ENCODE peak calls at places on chromosomes 11 and 22, in six cellular contexts. T is trophoblast cell, Q is H9, W is neuronal stem cell, N is mesenchymal stem cell, C is H1. V is an unnamed sample.

GRCh38 chr11:29051935-29052334 is 943.7 kb downstream of the METTL15 start:
- DNase-seq in N (no peak), T (no peak), Q (no peak), W (no peak), C (no peak), V (peak; percentile 33)

GRCh38 chr11:74141274-74141695 is 29.5 kb downstream of the C2CD3 start:
- DNase-seq in T (peak; percentile 52), N (no peak), W (no peak), C (no peak), Q (no peak), V (no peak)

GRCh38 chr11:492416-493226 is 14.4 kb downstream of the RNH1 start:
- DNase-seq in N (no peak), T (no peak), W (no peak), C (no peak), Q (no peak), V (no peak)

GRCh38 chr22:40410272-40410671 is 39.9 kb downstream of the SGSM3 start:
- DNase-seq in Q (no peak), C (no peak), T (peak; percentile 63), N (no peak), W (no peak), V (no peak)

GRCh38 chr11:2214527-2215229 is 43.1 kb upstream of the TH start:
- DNase-seq in N (no peak), Q (peak; percentile 41), C (no peak), T (no peak), W (no peak), V (no peak)

GRCh38 chr22:23228503-23228902 is 48.2 kb downstream of the BCR start:
- DNase-seq in C (no peak), W (no peak), N (no peak), Q (no peak), T (no peak), V (no peak)

GRCh38 chr11:4125141-4125540 is 30.5 kb downstream of the RRM1 start:
- DNase-seq in Q (no peak), W (no peak), C (no peak), T (no peak), N (peak; percentile 34), V (peak; percentile 10)

GRCh38 chr11:9852465-9852864 is 188.6 kb downstream of the SWAP70 start:
- DNase-seq in W (no peak), C (no peak), N (peak; percentile 37), Q (no peak), T (no peak), V (no peak)

GRCh38 chr22:45328822-45329535 is 19.2 kb downstream of the FAM118A start:
- DNase-seq in Q (no peak), T (no peak), W (no peak), C (no peak), N (no peak), V (no peak)

GRCh38 chr22:29872989-29873388 is 10.0 kb upstream of the MTMR3 start:
- DNase-seq in Q (no peak), N (no peak), W (no peak), C (no peak), T (no peak), V (no peak)

GRCh38 chr11:32210601-32211000 is 119.7 kb downstream of the RCN1 start:
- DNase-seq in N (peak; percentile 1), T (no peak), C (no peak), W (no peak), Q (no peak), V (peak; percentile 33)

GRCh38 chr11:73913472-73913871 is 36.7 kb downstream of the PAAF1 start:
- DNase-seq in N (no peak), Q (no peak), W (no peak), C (no peak), T (no peak), V (no peak)

GRCh38 chr11:30855383-30856006 is 269.3 kb upstream of the MPPED2 start:
- DNase-seq in C (no peak), Q (no peak), N (peak; percentile 11), W (no peak), T (no peak), V (peak; percentile 29)

GRCh38 chr22:38923463-38924196 is 33.8 kb upstream of the APOBEC3A start:
- DNase-seq in Q (peak; percentile 70), C (no peak), T (no peak), N (peak; percentile 56), W (no peak), V (peak; percentile 85)

GRCh38 chr11:2315395-2316168 is 13.8 kb downstream of the TSPAN32 start:
- DNase-seq in C (no peak), N (no peak), W (no peak), Q (no peak), T (no peak), V (no peak)

GRCh38 chr11:42066113-42066512 is 606.7 kb upstream of the LRRC4C start:
- DNase-seq in N (no peak), W (no peak), Q (peak; percentile 36), C (no peak), T (no peak), V (no peak)

GRCh38 chr11:124800226-124800929 is at the start of gene MSANTD2:
- DNase-seq in C (peak; percentile 29), N (peak; percentile 90), T (peak; percentile 74), W (peak; percentile 76), Q (peak; percentile 82), V (peak; percentile 79)

GRCh38 chr11:115606223-115607220 is 102.3 kb upstream of the CADM1 start:
- DNase-seq in Q (no peak), N (peak; percentile 39), T (no peak), W (no peak), C (no peak), V (peak; percentile 67)

GRCh38 chr11:45304992-45305335 is 18.8 kb upstream of the SYT13 start:
- DNase-seq in T (no peak), C (no peak), W (no peak), N (no peak), Q (no peak), V (no peak)

GRCh38 chr22:37746366-37747089 is 49.7 kb downstream of the TRIOBP start:
- DNase-seq in Q (no peak), C (no peak), T (no peak), N (no peak), W (peak; percentile 24), V (no peak)

GRCh38 chr11:48142886-48143285 is 73.7 kb upstream of the OR4B1 start:
- DNase-seq in Q (no peak), C (no peak), T (no peak), N (no peak), W (no peak), V (no peak)

GRCh38 chr11:110028904-110029303 is 64.3 kb upstream of the ZC3H12C start:
- DNase-seq in Q (no peak), C (no peak), T (no peak), W (no peak), N (no peak), V (peak; percentile 20)

GRCh38 chr11:73961321-73961720 is 10.5 kb downstream of the DNAJB13 start:
- DNase-seq in C (no peak), Q (no peak), N (peak; percentile 36), W (no peak), T (peak; percentile 49), V (peak; percentile 54)

GRCh38 chr11:355581-356458 is 13.5 kb upstream of the B4GALNT4 start:
- DNase-seq in Q (peak; percentile 88), C (peak; percentile 66), N (peak; percentile 97), T (peak; percentile 86), W (peak; percentile 93), V (peak; percentile 94)

GRCh38 chr11:19869466-19869865 is 156.8 kb downstream of the NAV2 start:
- DNase-seq in T (no peak), Q (no peak), N (no peak), W (no peak), C (no peak), V (no peak)

DNA sequence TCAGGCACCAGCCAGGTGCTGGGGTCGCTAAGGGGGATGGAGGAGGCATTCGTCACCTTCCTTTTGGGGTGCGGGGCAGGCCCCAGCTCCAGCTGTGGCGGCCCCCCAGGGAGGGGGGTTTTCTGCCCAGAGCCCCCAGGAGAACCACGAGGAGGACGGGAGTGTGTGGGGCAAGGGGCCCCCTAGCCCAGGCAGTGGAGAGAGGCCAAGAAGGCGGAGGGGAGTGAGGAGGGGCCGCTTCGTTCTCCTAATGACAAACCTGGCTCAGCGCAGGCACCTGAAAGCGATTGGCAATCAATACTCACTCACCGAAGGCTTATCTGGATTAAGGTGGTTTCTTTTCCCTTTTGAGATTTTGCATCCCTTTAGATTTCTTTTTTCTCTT is 122.5 kb downstream of the BRD1 start:
- DNase-seq in T (no peak), W (no peak), Q (no peak), N (no peak), C (no peak), V (no peak)
- H4K91ac ChIP-seq in T (no peak overlapping the region), W (no peak overlapping the region), Q (no peak overlapping the region), N (no peak overlapping the region), C (no peak overlapping the region), V (no peak overlapping the region)

DNA sequence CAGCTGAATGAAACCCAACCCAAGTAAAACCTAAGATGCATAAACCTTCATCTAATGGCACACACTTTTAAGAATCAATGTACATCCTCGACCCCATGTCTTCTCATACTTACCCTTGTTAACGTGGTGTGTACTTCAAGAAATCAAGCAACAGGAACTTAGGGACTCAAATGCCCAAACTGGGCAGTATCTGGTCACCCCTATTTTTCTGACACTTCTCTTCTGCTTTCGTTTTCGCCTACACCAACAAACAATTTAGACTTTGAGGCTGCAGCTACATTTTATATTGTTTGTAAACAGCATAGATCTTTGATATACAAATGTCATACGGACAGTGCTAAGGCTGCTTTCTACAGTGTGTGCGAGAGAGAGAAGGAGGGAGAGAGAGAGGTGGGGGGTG is 1044.0 kb downstream of the NTM start:
- DNase-seq in Q (no peak), W (no peak), N (no peak), T (no peak), C (no peak), V (no peak)
- H4K91ac ChIP-seq in Q (no peak overlapping the region), W (no peak overlapping the region), N (no peak overlapping the region), T (no peak overlapping the region), C (no peak overlapping the region), V (no peak overlapping the region)

GRCh38 chr11:135008001-135008405 is 596.0 kb upstream of the B3GAT1 start:
- DNase-seq in W (no peak), N (no peak), Q (no peak), C (no peak), T (no peak), V (no peak)

GRCh38 chr11:135006800-135007199 is 594.8 kb upstream of the B3GAT1 start:
- DNase-seq in Q (no peak), N (no peak), T (no peak), C (no peak), W (no peak), V (no peak)

GRCh38 chr11:135008412-135008811 is 596.4 kb upstream of the B3GAT1 start:
- DNase-seq in W (no peak), T (no peak), N (no peak), C (no peak), Q (no peak), V (no peak)

GRCh38 chr11:135004495-135004894 is 592.5 kb upstream of the B3GAT1 start:
- DNase-seq in W (no peak), T (no peak), C (no peak), Q (no peak), N (no peak), V (no peak)

GRCh38 chr11:135009125-135009524 is 597.1 kb upstream of the B3GAT1 start:
- DNase-seq in W (no peak), T (no peak), C (no peak), N (no peak), Q (no peak), V (no peak)
- H4K91ac ChIP-seq in W (no peak overlapping the region), T (no peak overlapping the region), C (no peak overlapping the region), N (no peak overlapping the region), Q (no peak overlapping the region), V (no peak overlapping the region)

GRCh38 chr11:130061017-130061416 is 8.7 kb upstream of the APLP2 start:
- DNase-seq in T (no peak), W (no peak), Q (no peak), C (no peak), N (no peak), V (no peak)
- H4K91ac ChIP-seq in T (no peak overlapping the region), W (no peak overlapping the region), Q (no peak overlapping the region), C (no peak overlapping the region), N (no peak overlapping the region), V (no peak overlapping the region)